ENCODE peak calls at places on chromosomes 13 and 19, in ten cellular contexts. One of them, this sample, is unnamed.
A peak's percentile ranks its signal among the peaks of the same experiment; 100 is the strongest.

GRCh38 chr13:74662895-74663294 is 528.7 kb upstream of the KLF12 start:
- DNase-seq in hippocampal formation: no peak
- DNase-seq in ACHN: no peak
- DNase-seq in CD8-positive, alpha-beta T cell: no peak
- DNase-seq in activated effector memory CD4-positive, alpha-beta T cell treated with Interleukin-2 at 50 U/mL for 16 hours: no peak
- DNase-seq in amygdala: no peak
- DNase-seq in KBM-7: no peak
- DNase-seq in AG04450: no peak
- DNase-seq in hepatic stellate cell: no peak
- DNase-seq in smooth muscle cell of the brain vasculature: no peak
- DNase-seq in this sample: no peak

GRCh38 chr19:13085673-13086072 is 17.0 kb downstream of the LYL1 start:
- DNase-seq in hippocampal formation: no peak
- DNase-seq in ACHN: no peak
- DNase-seq in CD8-positive, alpha-beta T cell: no peak
- DNase-seq in activated effector memory CD4-positive, alpha-beta T cell treated with Interleukin-2 at 50 U/mL for 16 hours: no peak
- DNase-seq in amygdala: no peak
- DNase-seq in KBM-7: no peak
- DNase-seq in AG04450: no peak
- DNase-seq in hepatic stellate cell: no peak
- DNase-seq in smooth muscle cell of the brain vasculature: no peak
- DNase-seq in this sample: no peak

GRCh38 chr13:96632536-96633320 is 361.5 kb downstream of the OXGR1 start:
- DNase-seq in hippocampal formation: no peak
- DNase-seq in ACHN: no peak
- DNase-seq in CD8-positive, alpha-beta T cell: no peak
- DNase-seq in activated effector memory CD4-positive, alpha-beta T cell treated with Interleukin-2 at 50 U/mL for 16 hours: no peak
- DNase-seq in amygdala: peak; percentile 22
- DNase-seq in KBM-7: no peak
- DNase-seq in AG04450: no peak
- DNase-seq in hepatic stellate cell: no peak
- DNase-seq in smooth muscle cell of the brain vasculature: peak; percentile 83
- DNase-seq in this sample: no peak

GRCh38 chr13:106475852-106476251 is 59.6 kb downstream of the EFNB2 start:
- DNase-seq in hippocampal formation: no peak
- DNase-seq in ACHN: no peak
- DNase-seq in CD8-positive, alpha-beta T cell: no peak
- DNase-seq in activated effector memory CD4-positive, alpha-beta T cell treated with Interleukin-2 at 50 U/mL for 16 hours: no peak
- DNase-seq in amygdala: no peak
- DNase-seq in KBM-7: no peak
- DNase-seq in AG04450: no peak
- DNase-seq in hepatic stellate cell: no peak
- DNase-seq in smooth muscle cell of the brain vasculature: no peak
- DNase-seq in this sample: no peak

GRCh38 chr19:13262450-13262849 is 112.2 kb downstream of the IER2 start:
- DNase-seq in hippocampal formation: peak; percentile 4
- DNase-seq in ACHN: peak; percentile 48
- DNase-seq in CD8-positive, alpha-beta T cell: no peak
- DNase-seq in activated effector memory CD4-positive, alpha-beta T cell treated with Interleukin-2 at 50 U/mL for 16 hours: no peak
- DNase-seq in amygdala: no peak
- DNase-seq in KBM-7: peak; percentile 78
- DNase-seq in AG04450: no peak
- DNase-seq in hepatic stellate cell: peak; percentile 67
- DNase-seq in smooth muscle cell of the brain vasculature: no peak
- DNase-seq in this sample: no peak

GRCh38 chr19:7132054-7132453 is 62.6 kb downstream of the ZNF557 start:
- DNase-seq in hippocampal formation: no peak
- DNase-seq in ACHN: no peak
- DNase-seq in CD8-positive, alpha-beta T cell: no peak
- DNase-seq in activated effector memory CD4-positive, alpha-beta T cell treated with Interleukin-2 at 50 U/mL for 16 hours: no peak
- DNase-seq in amygdala: no peak
- DNase-seq in KBM-7: no peak
- DNase-seq in AG04450: no peak
- DNase-seq in hepatic stellate cell: no peak
- DNase-seq in smooth muscle cell of the brain vasculature: no peak
- DNase-seq in this sample: no peak

GRCh38 chr19:5337886-5338595 is 2.6 kb downstream of the PTPRS start:
- DNase-seq in hippocampal formation: no peak
- DNase-seq in ACHN: no peak
- DNase-seq in CD8-positive, alpha-beta T cell: no peak
- DNase-seq in activated effector memory CD4-positive, alpha-beta T cell treated with Interleukin-2 at 50 U/mL for 16 hours: no peak
- DNase-seq in amygdala: no peak
- DNase-seq in KBM-7: no peak
- DNase-seq in AG04450: no peak
- DNase-seq in hepatic stellate cell: no peak
- DNase-seq in smooth muscle cell of the brain vasculature: no peak
- DNase-seq in this sample: no peak

GRCh38 chr19:18257503-18258470 is 16.5 kb downstream of the IQCN start:
- DNase-seq in hippocampal formation: no peak
- DNase-seq in ACHN: no peak
- DNase-seq in CD8-positive, alpha-beta T cell: no peak
- DNase-seq in activated effector memory CD4-positive, alpha-beta T cell treated with Interleukin-2 at 50 U/mL for 16 hours: no peak
- DNase-seq in amygdala: no peak
- DNase-seq in KBM-7: no peak
- DNase-seq in AG04450: no peak
- DNase-seq in hepatic stellate cell: no peak
- DNase-seq in smooth muscle cell of the brain vasculature: no peak
- DNase-seq in this sample: no peak

GRCh38 chr19:23787106-23787505 is 28.4 kb upstream of the ZNF681 start:
- DNase-seq in hippocampal formation: no peak
- DNase-seq in ACHN: no peak
- DNase-seq in CD8-positive, alpha-beta T cell: no peak
- DNase-seq in activated effector memory CD4-positive, alpha-beta T cell treated with Interleukin-2 at 50 U/mL for 16 hours: no peak
- DNase-seq in amygdala: no peak
- DNase-seq in KBM-7: no peak
- DNase-seq in AG04450: no peak
- DNase-seq in hepatic stellate cell: no peak
- DNase-seq in smooth muscle cell of the brain vasculature: no peak
- DNase-seq in this sample: no peak

GRCh38 chr13:97911311-97912138 is 42.0 kb upstream of the IPO5 start:
- DNase-seq in hippocampal formation: no peak
- DNase-seq in ACHN: peak; percentile 28
- DNase-seq in CD8-positive, alpha-beta T cell: no peak
- DNase-seq in activated effector memory CD4-positive, alpha-beta T cell treated with Interleukin-2 at 50 U/mL for 16 hours: no peak
- DNase-seq in amygdala: no peak
- DNase-seq in KBM-7: peak; percentile 21
- DNase-seq in AG04450: no peak
- DNase-seq in hepatic stellate cell: no peak
- DNase-seq in smooth muscle cell of the brain vasculature: no peak
- DNase-seq in this sample: no peak

GRCh38 chr19:16537111-16537510 is 5.1 kb downstream of the CHERP start:
- DNase-seq in hippocampal formation: no peak
- DNase-seq in ACHN: no peak
- DNase-seq in CD8-positive, alpha-beta T cell: no peak
- DNase-seq in activated effector memory CD4-positive, alpha-beta T cell treated with Interleukin-2 at 50 U/mL for 16 hours: no peak
- DNase-seq in amygdala: no peak
- DNase-seq in KBM-7: no peak
- DNase-seq in AG04450: no peak
- DNase-seq in hepatic stellate cell: no peak
- DNase-seq in smooth muscle cell of the brain vasculature: no peak
- DNase-seq in this sample: no peak

GRCh38 chr19:4044927-4045557 is 21.7 kb downstream of the ZBTB7A start:
- DNase-seq in hippocampal formation: no peak
- DNase-seq in ACHN: no peak
- DNase-seq in CD8-positive, alpha-beta T cell: no peak
- DNase-seq in activated effector memory CD4-positive, alpha-beta T cell treated with Interleukin-2 at 50 U/mL for 16 hours: no peak
- DNase-seq in amygdala: no peak
- DNase-seq in KBM-7: no peak
- DNase-seq in AG04450: no peak
- DNase-seq in hepatic stellate cell: no peak
- DNase-seq in smooth muscle cell of the brain vasculature: no peak
- DNase-seq in this sample: no peak

GRCh38 chr19:45876161-45876410 is 9.9 kb downstream of the IRF2BP1 start:
- DNase-seq in hippocampal formation: no peak
- DNase-seq in ACHN: no peak
- DNase-seq in CD8-positive, alpha-beta T cell: no peak
- DNase-seq in activated effector memory CD4-positive, alpha-beta T cell treated with Interleukin-2 at 50 U/mL for 16 hours: no peak
- DNase-seq in amygdala: no peak
- DNase-seq in KBM-7: no peak
- DNase-seq in AG04450: no peak
- DNase-seq in hepatic stellate cell: no peak
- DNase-seq in smooth muscle cell of the brain vasculature: no peak
- DNase-seq in this sample: no peak

GRCh38 chr13:73101608-73102007 is 42.8 kb downstream of the KLF5 start:
- DNase-seq in hippocampal formation: no peak
- DNase-seq in ACHN: no peak
- DNase-seq in CD8-positive, alpha-beta T cell: no peak
- DNase-seq in activated effector memory CD4-positive, alpha-beta T cell treated with Interleukin-2 at 50 U/mL for 16 hours: no peak
- DNase-seq in amygdala: no peak
- DNase-seq in KBM-7: no peak
- DNase-seq in AG04450: no peak
- DNase-seq in hepatic stellate cell: no peak
- DNase-seq in smooth muscle cell of the brain vasculature: no peak
- DNase-seq in this sample: no peak

This sample was measured in substantia nigra.